ENCODE peak calls at places on chromosome 3, in four cellular contexts. Q, O, D and T are unnamed samples.

GRCh38 chr3:69451594-69451993 is 65.7 kb upstream of the FRMD4B start:
- DNase-seq in Q (no peak), O (no peak), D (no peak), T (no peak)

GRCh38 chr3:24765399-24765798 is 270.7 kb upstream of the THRB start:
- DNase-seq in Q (no peak), O (no peak), D (no peak), T (no peak)

GRCh38 chr3:170746175-170746942 is 123.6 kb downstream of the RPL22L1 start:
- DNase-seq in Q (peak; percentile 88), O (no peak), D (no peak), T (no peak)

GRCh38 chr3:96814581-96815567 is at the start of gene EPHA6:
- DNase-seq in Q (no peak), O (peak; percentile 12), D (no peak), T (no peak)

GRCh38 chr3:168121175-168121853 is 25.6 kb upstream of the GOLIM4 start:
- DNase-seq in Q (peak; percentile 81), O (no peak), D (no peak), T (no peak)

GRCh38 chr3:111666041-111666735 is 71.0 kb upstream of the ZBED2 start:
- DNase-seq in Q (no peak), O (no peak), D (no peak), T (no peak)

GRCh38 chr3:40120067-40120692 is 189.3 kb upstream of the EIF1B start:
- DNase-seq in Q (no peak), O (no peak), D (no peak), T (no peak)

GRCh38 chr3:48634661-48635221 is 520 bp downstream of the SLC26A6 start:
- DNase-seq in Q (peak; percentile 53), O (peak; percentile 77), D (peak; percentile 61), T (no peak)

GRCh38 chr3:194756460-194757355 is 71.0 kb downstream of the FAM43A start:
- DNase-seq in Q (no peak), O (no peak), D (no peak), T (no peak)

GRCh38 chr3:139020868-139021234 is at the start of gene PRR23B:
- DNase-seq in Q (no peak), O (no peak), D (no peak), T (no peak)

GRCh38 chr3:48993834-48994233 is 3.8 kb downstream of the P4HTM start:
- DNase-seq in Q (no peak), O (no peak), D (no peak), T (no peak)

GRCh38 chr3:13301295-13301987 is 118.7 kb downstream of the NUP210 start:
- DNase-seq in Q (peak; percentile 79), O (peak; percentile 90), D (no peak), T (peak; percentile 79)

GRCh38 chr3:55801068-55801467 is 314.0 kb upstream of the WNT5A start:
- DNase-seq in Q (no peak), O (no peak), D (no peak), T (no peak)

GRCh38 chr3:141830508-141830907 is 45.9 kb upstream of the ATP1B3 start:
- DNase-seq in Q (peak; percentile 21), O (peak; percentile 54), D (no peak), T (no peak)

GRCh38 chr3:186124618-186125017 is 15.7 kb upstream of the ETV5 start:
- DNase-seq in Q (no peak), O (peak; percentile 41), D (no peak), T (no peak)